ENCODE peak calls at places on chromosomes 2 and 18, in eight cellular contexts. K, V, M, U, G, T, C and A are unnamed samples.

GRCh38 chr2:171139860-171140259 is 20.8 kb downstream of the TLK1 start:
- DNase-seq in K (no peak), V (no peak), M (no peak), U (no peak), G (no peak), T (no peak), C (no peak), A (no peak)

GRCh38 chr2:200479617-200480292 is 30.1 kb downstream of the KCTD18 start:
- DNase-seq in K (no peak), V (no peak), M (no peak), U (no peak), G (peak), T (peak), C (no peak), A (no peak)

GRCh38 chr2:870426-870825 is 80.2 kb upstream of the SNTG2 start:
- DNase-seq in K (no peak), V (no peak), M (no peak), U (no peak), G (no peak), T (no peak), C (no peak), A (no peak)

GRCh38 chr2:172624996-172625395 is 69.1 kb downstream of the PDK1 start:
- DNase-seq in K (no peak), V (no peak), M (no peak), U (no peak), G (no peak), T (no peak), C (no peak), A (no peak)

GRCh38 chr2:150212722-150213171 is 274.7 kb downstream of the RND3 start:
- DNase-seq in K (no peak), V (no peak), M (no peak), U (no peak), G (no peak), T (peak), C (no peak), A (no peak)

GRCh38 chr2:85999131-85999831 is 106.4 kb downstream of the POLR1A start:
- DNase-seq in K (peak), V (peak), M (no peak), U (no peak), G (peak), T (peak), C (no peak), A (no peak)

GRCh38 chr2:100588071-100588786 is 25.4 kb downstream of the PDCL3 start:
- DNase-seq in K (peak), V (peak), M (no peak), U (no peak), G (peak), T (peak), C (no peak), A (no peak)

GRCh38 chr2:15058015-15058414 is 425.5 kb downstream of the LRATD1 start:
- DNase-seq in K (peak), V (no peak), M (no peak), U (no peak), G (no peak), T (no peak), C (no peak), A (no peak)

GRCh38 chr2:233005096-233005495 is 8.0 kb downstream of the NGEF start:
- DNase-seq in K (no peak), V (no peak), M (no peak), U (no peak), G (no peak), T (no peak), C (no peak), A (no peak)

GRCh38 chr2:23939054-23939436 is 1.2 kb upstream of the UBXN2A start:
- DNase-seq in K (no peak), V (no peak), M (no peak), U (no peak), G (no peak), T (peak), C (no peak), A (no peak)

GRCh38 chr2:235638541-235639192 is 144.8 kb downstream of the AGAP1 start:
- DNase-seq in K (no peak), V (no peak), M (no peak), U (no peak), G (no peak), T (no peak), C (no peak), A (no peak)

GRCh38 chr18:14097761-14098160 is 34.5 kb downstream of the ZNF519 start:
- DNase-seq in K (no peak), V (no peak), M (no peak), U (no peak), G (no peak), T (no peak), C (no peak), A (no peak)

GRCh38 chr2:206515580-206515979 is 72.2 kb downstream of the ADAM23 start:
- DNase-seq in K (no peak), V (no peak), M (no peak), U (no peak), G (no peak), T (no peak), C (no peak), A (no peak)

GRCh38 chr2:204108301-204108700 is 171.7 kb downstream of the ICOS start:
- DNase-seq in K (peak), V (peak), M (no peak), U (peak), G (no peak), T (peak), C (no peak), A (peak)

GRCh38 chr2:63692002-63692606 is 103.3 kb downstream of the MDH1 start:
- DNase-seq in K (peak), V (peak), M (no peak), U (peak), G (peak), T (peak), C (no peak), A (no peak)

GRCh38 chr2:9071032-9071431 is 67.5 kb upstream of the MBOAT2 start:
- DNase-seq in K (peak), V (no peak), M (no peak), U (no peak), G (peak), T (no peak), C (no peak), A (no peak)

GRCh38 chr18:29531746-29532145 is 1354.8 kb upstream of the CDH2 start:
- DNase-seq in K (no peak), V (no peak), M (no peak), U (no peak), G (no peak), T (no peak), C (no peak), A (no peak)

GRCh38 chr2:54103454-54104314 is 11.7 kb upstream of the ACYP2 start:
- DNase-seq in K (peak), V (no peak), M (no peak), U (peak), G (peak), T (peak), C (no peak), A (peak)

GRCh38 chr2:30230479-30230854 is 867 bp upstream of the LBH start:
- DNase-seq in K (no peak), V (no peak), M (no peak), U (peak), G (no peak), T (peak), C (no peak), A (peak)
- TF ChIP-seq CTCF in K (no peak), V (no peak), M (no peak), U (no peak), G (no peak), T (peak), C (no peak), A (no peak)

GRCh38 chr2:196759378-196759706 is 40.1 kb downstream of the GTF3C3 start:
- DNase-seq in K (no peak), V (no peak), M (no peak), U (no peak), G (no peak), T (peak), C (no peak), A (no peak)

DNA sequence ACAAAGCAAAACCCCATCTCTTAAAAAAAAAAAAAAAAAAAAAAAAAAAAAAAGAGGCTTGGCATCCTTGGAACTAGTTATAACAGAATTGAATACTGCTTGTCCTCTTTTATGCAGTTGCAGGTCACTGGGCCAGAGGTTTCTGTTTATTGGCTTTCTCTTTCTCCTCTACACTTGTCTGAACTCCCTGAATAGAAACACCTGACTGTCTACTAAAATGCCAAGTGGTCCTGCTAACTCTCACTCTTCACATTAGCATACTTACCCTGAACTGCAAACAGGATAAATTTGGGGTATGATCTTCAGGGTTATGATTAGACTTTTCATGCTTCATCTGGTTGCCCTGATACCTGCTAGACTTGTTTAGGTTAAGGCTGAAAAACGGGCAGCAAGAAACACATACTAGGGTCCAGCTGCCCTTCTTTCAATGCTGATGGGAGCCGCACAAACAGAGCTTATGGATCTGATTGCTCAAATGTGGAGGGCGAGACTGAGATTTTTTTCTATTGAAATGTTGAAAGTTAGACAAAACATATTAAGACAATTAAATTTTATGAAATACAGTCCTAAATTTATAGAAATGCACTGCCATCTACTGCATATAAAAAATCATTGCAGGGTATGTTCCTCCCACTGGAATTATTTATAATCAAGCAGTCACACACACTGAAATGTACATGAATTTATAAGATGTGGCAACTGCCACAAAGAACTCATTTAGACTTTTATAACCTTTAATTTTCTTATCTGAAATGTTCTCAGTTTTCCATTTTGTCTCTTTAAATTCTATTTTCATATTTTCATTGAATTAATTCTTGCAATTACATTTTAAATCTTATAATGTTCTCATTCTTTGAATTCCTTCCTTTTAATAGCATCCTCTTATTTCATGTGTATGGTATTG is 40.8 kb downstream of the GTF3C3 start:
- DNase-seq in K (no peak), V (peak), M (no peak), U (no peak), G (peak), T (peak), C (no peak), A (no peak)
- TF ChIP-seq CTCF in K (no peak), V (no peak), M (no peak), U (peak), G (no peak), T (peak), C (peak), A (no peak)

GRCh38 chr2:218644721-218645120 is 14.7 kb downstream of the ZNF142 start:
- DNase-seq in K (no peak), V (no peak), M (no peak), U (no peak), G (no peak), T (no peak), C (no peak), A (no peak)
- TF ChIP-seq CTCF in K (no peak), V (no peak), M (no peak), U (no peak), G (no peak), T (no peak), C (no peak), A (no peak)

GRCh38 chr2:224104668-224105386 is 65.7 kb upstream of the SERPINE2 start:
- DNase-seq in K (no peak), V (no peak), M (no peak), U (no peak), G (no peak), T (no peak), C (no peak), A (no peak)

GRCh38 chr2:224098473-224098872 is 59.4 kb upstream of the SERPINE2 start:
- DNase-seq in K (no peak), V (no peak), M (no peak), U (no peak), G (no peak), T (peak), C (peak), A (no peak)

GRCh38 chr2:224099846-224100643 is 61.0 kb upstream of the SERPINE2 start:
- DNase-seq in K (no peak), V (no peak), M (no peak), U (no peak), G (no peak), T (no peak), C (no peak), A (no peak)

GRCh38 chr2:224103603-224104002 is 64.5 kb upstream of the SERPINE2 start:
- DNase-seq in K (no peak), V (no peak), M (no peak), U (no peak), G (no peak), T (no peak), C (no peak), A (no peak)

GRCh38 chr2:224101820-224102630 is 62.9 kb upstream of the SERPINE2 start:
- DNase-seq in K (no peak), V (no peak), M (no peak), U (peak), G (peak), T (peak), C (no peak), A (no peak)
- TF ChIP-seq CTCF in K (no peak), V (no peak), M (no peak), U (no peak), G (no peak), T (no peak), C (no peak), A (no peak)

GRCh38 chr18:26654173-26655009 is 106.0 kb upstream of the KCTD1 start:
- DNase-seq in K (no peak), V (no peak), M (no peak), U (no peak), G (no peak), T (no peak), C (no peak), A (no peak)
- TF ChIP-seq CTCF in K (no peak), V (no peak), M (no peak), U (no peak), G (no peak), T (no peak), C (no peak), A (no peak)